ENCODE peak calls at places on chromosomes 13 and 19, in five cellular contexts. P is GM12878, I is HepG2, J is K562, U is H1. X is an unnamed sample.

GRCh38 chr19:47225746-47226425 is 5.1 kb downstream of the BBC3 start:
- DNase-seq in P (no peak), I (peak), J (peak), U (peak), X (peak)

GRCh38 chr13:40982772-40983171 is 36.3 kb downstream of the ELF1 start:
- DNase-seq in P (peak), I (no peak), J (peak), U (no peak), X (no peak)

GRCh38 chr13:43797869-43798268 is 11.1 kb upstream of the ENOX1 start:
- DNase-seq in P (no peak), I (no peak), J (no peak), U (no peak), X (no peak)

GRCh38 chr19:54257116-54257480 is at the start of gene LILRB5:
- DNase-seq in P (no peak), I (no peak), J (no peak), U (peak), X (no peak)

GRCh38 chr19:41753159-41753558 is 2.2 kb upstream of the CEACAM6 start:
- DNase-seq in P (no peak), I (peak), J (peak), U (peak), X (peak)

GRCh38 chr13:110559986-110560385 is 1.5 kb downstream of the RAB20 start:
- DNase-seq in P (no peak), I (no peak), J (no peak), U (no peak), X (no peak)

GRCh38 chr19:47428177-47428894 is 9.0 kb upstream of the MEIS3 start:
- DNase-seq in P (peak), I (peak), J (peak), U (peak), X (peak)

GRCh38 chr13:36130168-36130541 is 1.0 kb downstream of the DCLK1 start:
- DNase-seq in P (no peak), I (no peak), J (no peak), U (no peak), X (no peak)

GRCh38 chr19:18156841-18157464 is 4.0 kb downstream of the PIK3R2 start:
- DNase-seq in P (no peak), I (peak), J (peak), U (no peak), X (no peak)

GRCh38 chr13:41942462-41943094 is 18.3 kb downstream of the VWA8 start:
- DNase-seq in P (no peak), I (no peak), J (peak), U (no peak), X (peak)

GRCh38 chr13:101596803-101597202 is 144.3 kb downstream of the ITGBL1 start:
- DNase-seq in P (no peak), I (no peak), J (no peak), U (no peak), X (no peak)

GRCh38 chr13:110089815-110090214 is 217.1 kb downstream of the COL4A1 start:
- DNase-seq in P (no peak), I (no peak), J (no peak), U (no peak), X (no peak)

GRCh38 chr13:92843549-92843948 is 383.1 kb upstream of the GPC6 start:
- DNase-seq in P (no peak), I (no peak), J (no peak), U (no peak), X (no peak)

GRCh38 chr19:45547965-45548609 is 36.5 kb downstream of the OPA3 start:
- DNase-seq in P (no peak), I (no peak), J (no peak), U (no peak), X (no peak)

GRCh38 chr13:74047925-74048324 is 86.3 kb downstream of the KLF12 start:
- DNase-seq in P (no peak), I (no peak), J (no peak), U (no peak), X (no peak)

GRCh38 chr13:100789968-100790367 is 115.4 kb upstream of the TMTC4 start:
- DNase-seq in P (no peak), I (no peak), J (no peak), U (no peak), X (no peak)

GRCh38 chr19:13169769-13170168 is 19.6 kb downstream of the IER2 start:
- DNase-seq in P (no peak), I (no peak), J (peak), U (no peak), X (no peak)

GRCh38 chr19:4870025-4870700 is 2.7 kb upstream of the PLIN3 start:
- DNase-seq in P (no peak), I (peak), J (peak), U (no peak), X (no peak)

GRCh38 chr13:39402221-39402620 is 200.8 kb downstream of the LHFPL6 start:
- DNase-seq in P (no peak), I (no peak), J (no peak), U (no peak), X (no peak)

GRCh38 chr13:66556306-66556705 is 673.8 kb downstream of the PCDH9 start:
- DNase-seq in P (no peak), I (no peak), J (no peak), U (no peak), X (no peak)

GRCh38 chr13:75326173-75327131 is 155.5 kb downstream of the TBC1D4 start:
- DNase-seq in P (no peak), I (no peak), J (peak), U (no peak), X (no peak)

GRCh38 chr13:92403606-92404005 is 823.0 kb upstream of the GPC6 start:
- DNase-seq in P (no peak), I (no peak), J (no peak), U (no peak), X (no peak)

GRCh38 chr13:20993661-20994440 is 67.5 kb downstream of the LATS2 start:
- DNase-seq in P (no peak), I (no peak), J (peak), U (no peak), X (no peak)

DNA sequence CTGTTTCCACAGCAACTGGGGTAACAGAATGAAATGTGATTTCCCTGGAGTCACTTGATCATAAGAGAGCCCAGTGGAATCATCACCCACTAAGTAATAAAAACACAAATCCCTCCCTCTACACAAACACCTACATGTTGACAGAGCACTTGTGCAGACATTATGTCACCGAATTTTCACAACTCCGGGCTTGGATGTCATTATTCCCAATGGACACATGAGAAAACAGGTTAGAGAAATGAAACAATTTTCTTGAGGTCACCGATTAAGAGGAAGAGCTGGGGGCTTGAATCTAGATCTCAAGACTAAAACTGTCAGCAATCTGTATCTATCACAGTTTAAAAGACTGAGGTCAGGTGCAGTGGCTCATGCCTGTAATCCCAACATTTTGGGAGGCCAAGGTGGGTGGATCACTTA is 3.1 kb downstream of the XRCC1 start:
- DNase-seq in P (no peak), I (no peak), J (no peak), U (no peak), X (no peak)
- TF ChIP-seq ATF2 in P (no peak), I (no peak), J (no peak), U (no peak), X (no peak)

GRCh38 chr19:7628589-7629311 is 595 bp downstream of the XAB2 start:
- DNase-seq in P (no peak), I (no peak), J (no peak), U (no peak), X (no peak)
- TF ChIP-seq ATF2 in P (no peak), I (no peak), J (no peak), U (no peak), X (no peak)

GRCh38 chr19:34387446-34387810 is 16.8 kb upstream of the PDCD2L start:
- DNase-seq in P (no peak), I (no peak), J (no peak), U (no peak), X (no peak)

GRCh38 chr19:34393031-34393430 is 11.2 kb upstream of the PDCD2L start:
- DNase-seq in P (no peak), I (no peak), J (no peak), U (no peak), X (no peak)

GRCh38 chr19:34386645-34387445 is 17.4 kb upstream of the PDCD2L start:
- DNase-seq in P (no peak), I (no peak), J (no peak), U (no peak), X (no peak)

GRCh38 chr19:34393629-34394028 is 10.6 kb upstream of the PDCD2L start:
- DNase-seq in P (no peak), I (no peak), J (no peak), U (no peak), X (no peak)

DNA sequence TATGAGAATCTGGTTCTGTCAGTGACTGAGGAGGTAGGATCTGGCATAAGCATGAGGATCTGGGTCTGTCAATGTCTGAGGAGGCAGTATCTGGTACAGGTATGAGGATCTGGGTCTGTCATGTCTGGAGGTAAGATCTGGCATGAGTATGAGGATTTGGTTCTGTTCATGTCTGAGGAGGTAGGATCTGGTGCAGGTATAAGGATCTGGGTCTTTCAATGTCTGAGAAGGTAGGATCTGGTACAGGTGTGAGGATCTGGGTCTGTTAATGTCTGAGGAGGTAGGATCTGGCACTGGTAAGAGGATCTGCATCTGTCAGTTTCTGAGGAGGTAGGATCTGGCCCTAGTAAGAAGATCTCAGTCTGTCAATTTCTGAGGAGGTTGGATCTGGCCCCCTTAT is 12.4 kb upstream of the PDCD2L start:
- DNase-seq in P (no peak), I (no peak), J (peak), U (no peak), X (no peak)
- TF ChIP-seq ATF2 in P (no peak), I (no peak), J (no peak), U (no peak), X (no peak)

GRCh38 chr19:49870309-49870901 is 3.0 kb upstream of the PNKP start:
- DNase-seq in P (no peak), I (no peak), J (peak), U (no peak), X (no peak)

GRCh38 chr19:49873149-49873521 is 4.0 kb downstream of the AKT1S1 start:
- DNase-seq in P (no peak), I (no peak), J (no peak), U (no peak), X (no peak)

GRCh38 chr19:49871349-49871985 is 4.1 kb upstream of the PNKP start:
- DNase-seq in P (no peak), I (no peak), J (no peak), U (no peak), X (no peak)

GRCh38 chr19:49873834-49874233 is 3.3 kb downstream of the AKT1S1 start:
- DNase-seq in P (no peak), I (no peak), J (no peak), U (no peak), X (no peak)

GRCh38 chr19:49872245-49873148 is 4.7 kb downstream of the AKT1S1 start:
- DNase-seq in P (no peak), I (no peak), J (no peak), U (no peak), X (no peak)
- TF ChIP-seq ATF2 in P (no peak), I (no peak), J (no peak), U (no peak), X (no peak)

DNA sequence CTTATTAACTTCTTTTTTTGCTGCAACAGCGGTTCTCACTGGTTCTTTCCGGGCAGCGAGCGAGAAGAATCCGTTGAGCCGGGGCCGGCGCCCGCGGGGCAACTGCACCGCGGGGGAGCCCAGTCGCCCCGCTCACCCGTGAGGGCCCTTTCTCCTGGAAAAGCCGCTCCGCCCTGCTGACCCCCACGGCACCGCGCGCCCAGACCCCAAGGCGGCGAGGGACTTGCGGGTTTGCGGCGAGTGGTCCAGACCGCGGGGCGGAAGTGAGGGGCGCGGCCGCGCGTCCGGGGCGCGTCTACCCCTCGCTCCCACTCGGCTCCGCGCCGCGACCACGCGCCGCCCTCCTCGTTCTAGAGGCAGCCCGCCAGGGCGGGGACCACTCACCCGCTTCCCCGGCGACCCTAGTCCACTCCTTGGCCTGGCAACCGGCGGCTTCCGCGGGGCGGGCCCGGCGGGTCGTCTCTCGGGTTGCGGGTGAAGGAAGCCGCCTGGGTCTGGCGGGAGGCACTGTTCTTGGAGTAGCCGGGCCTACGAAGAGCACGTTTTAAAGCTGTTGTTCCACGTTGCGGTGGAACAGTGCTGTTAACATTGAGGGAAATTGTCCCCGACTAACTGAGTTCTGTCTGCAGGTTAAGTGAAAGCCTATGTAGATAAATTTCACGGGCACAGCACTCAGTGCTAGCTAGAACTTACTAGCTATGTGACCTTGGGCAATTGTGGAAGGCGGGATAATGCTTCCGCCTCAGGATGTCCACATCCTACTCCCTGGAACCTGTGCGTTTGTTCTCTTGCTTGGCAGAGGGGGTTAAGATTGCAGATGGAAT is at the start of gene NEK3:
- DNase-seq in P (no peak), I (peak), J (peak), U (peak), X (peak)
- TF ChIP-seq ATF2 in P (no peak), I (peak), J (no peak), U (no peak), X (peak)

GRCh38 chr19:49064029-49064629 is 489 bp downstream of the NTF4 start:
- DNase-seq in P (no peak), I (no peak), J (no peak), U (no peak), X (peak)
- TF ChIP-seq ATF2 in P (no peak), I (no peak), J (no peak), U (no peak), X (no peak)